ENCODE peak calls at places on chromosomes 7 and 10, in six cellular contexts. G is thoracic aorta, C is Calu3, H is choroid plexus epithelial cell, N is A549, O is foreskin fibroblast. T is an unnamed sample.
A peak's percentile ranks its signal among the peaks of the same experiment; 100 is the strongest.

GRCh38 chr10:69644658-69645295 is 14.7 kb downstream of the FAM241B start:
- DNase-seq in C (peak; percentile 85), G (no peak), O (peak; percentile 39), H (peak; percentile 68), N (peak; percentile 90), T (peak; percentile 83)

GRCh38 chr10:75640803-75641202 is 209.4 kb downstream of the LRMDA start:
- DNase-seq in H (no peak), C (no peak), O (no peak), G (no peak), N (no peak), T (no peak)

GRCh38 chr7:16764942-16765341 is 11.4 kb downstream of the TSPAN13 start:
- DNase-seq in O (no peak), C (no peak), N (no peak), H (no peak), G (no peak), T (no peak)

GRCh38 chr7:44197487-44197886 is 3.3 kb upstream of the YKT6 start:
- DNase-seq in O (no peak), N (no peak), G (no peak), C (no peak), H (no peak), T (no peak)

GRCh38 chr7:154436560-154436959 is 384.4 kb downstream of the DPP6 start:
- DNase-seq in G (no peak), H (no peak), C (no peak), N (no peak), O (no peak), T (no peak)

GRCh38 chr7:8143151-8143874 is 118.7 kb downstream of the ICA1 start:
- DNase-seq in C (no peak), N (no peak), O (no peak), H (no peak), G (no peak), T (no peak)

GRCh38 chr7:30799206-30799975 is 28.2 kb downstream of the MINDY4 start:
- DNase-seq in H (peak; percentile 83), O (peak; percentile 99), N (no peak), C (no peak), G (peak; percentile 81), T (no peak)

GRCh38 chr10:77038412-77038806 is 599.2 kb downstream of the KCNMA1 start:
- DNase-seq in H (peak; percentile 11), N (no peak), C (no peak), G (no peak), O (no peak), T (no peak)

GRCh38 chr10:76126607-76127190 is 695.3 kb downstream of the LRMDA start:
- DNase-seq in N (no peak), H (no peak), G (no peak), C (no peak), O (no peak), T (no peak)

GRCh38 chr10:96588060-96588554 is 1.3 kb upstream of the TM9SF3 start:
- DNase-seq in G (no peak), C (no peak), N (no peak), O (no peak), H (no peak), T (no peak)

GRCh38 chr10:109027534-109028185 is 895.7 kb downstream of the XPNPEP1 start:
- DNase-seq in O (no peak), H (no peak), G (no peak), C (no peak), N (no peak), T (no peak)

GRCh38 chr10:45377858-45378257 is 3.8 kb downstream of the ALOX5 start:
- DNase-seq in C (no peak), G (no peak), H (no peak), N (no peak), O (no peak), T (no peak)

DNA sequence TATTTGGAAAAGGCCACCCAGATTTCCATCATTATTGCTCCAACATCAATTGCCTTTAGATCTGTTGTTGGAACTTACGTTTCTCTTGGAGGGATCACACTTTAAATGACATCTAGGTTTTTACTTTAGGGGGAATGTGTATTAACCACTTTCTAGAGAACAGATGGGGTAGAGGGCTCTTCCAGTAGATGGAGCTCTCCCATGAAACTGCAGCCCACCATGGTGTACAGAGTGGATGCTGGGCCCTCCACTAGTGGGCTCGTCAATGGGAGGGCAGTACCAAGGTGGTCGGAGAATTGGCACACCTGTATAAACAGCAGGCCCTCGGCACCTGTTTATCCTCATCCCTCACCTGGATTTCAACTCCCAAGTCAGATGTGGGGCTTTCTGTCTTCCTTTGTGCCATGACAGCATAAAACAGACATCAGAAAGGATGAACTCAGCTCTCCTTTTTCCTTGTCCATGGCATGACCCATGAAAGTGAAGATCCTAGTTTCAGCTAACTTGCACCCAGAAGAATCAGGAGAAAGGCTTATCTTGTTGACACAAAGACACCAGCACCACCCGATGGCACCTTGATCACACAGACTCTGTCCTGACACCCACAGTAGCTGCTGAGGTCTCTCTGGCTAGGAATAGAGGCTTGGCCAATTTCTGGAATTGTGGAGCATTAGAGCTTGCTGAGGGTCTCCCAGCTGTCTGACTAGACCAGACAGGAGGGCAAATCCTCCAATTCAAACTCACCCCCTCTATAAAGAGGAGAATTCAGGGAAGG is 150.5 kb downstream of the CYP26A1 start:
- DNase-seq in O (no peak), N (no peak), G (no peak), H (peak; percentile 26), C (no peak), T (no peak)
- TF ChIP-seq CTCF in O (no peak), N (peak; percentile 9), G (no peak), H (peak; percentile 8), C (no peak), T (no peak)

GRCh38 chr10:117541405-117541908 is 1.1 kb upstream of the EMX2 start:
- DNase-seq in H (peak; percentile 85), C (no peak), G (no peak), O (peak; percentile 85), N (no peak), T (no peak)

GRCh38 chr10:117543245-117543998 is 876 bp downstream of the EMX2 start:
- DNase-seq in O (peak; percentile 36), C (peak; percentile 15), N (no peak), G (no peak), H (no peak), T (peak; percentile 57)

GRCh38 chr10:117542706-117543244 is at the start of gene EMX2:
- DNase-seq in C (no peak), G (no peak), N (no peak), H (no peak), O (no peak), T (no peak)

GRCh38 chr10:117540640-117541404 is 1.7 kb upstream of the EMX2 start:
- DNase-seq in N (no peak), G (no peak), O (no peak), H (no peak), C (no peak), T (no peak)

GRCh38 chr10:117541909-117542705 is 439 bp upstream of the EMX2 start:
- DNase-seq in O (peak; percentile 91), H (peak; percentile 90), G (no peak), C (no peak), N (peak; percentile 52), T (peak; percentile 69)
- TF ChIP-seq CTCF in O (no peak), H (no peak), G (no peak), C (no peak), N (no peak), T (no peak)

GRCh38 chr7:6273380-6273837 is 985 bp upstream of the CYTH3 start:
- DNase-seq in N (no peak), C (no peak), O (no peak), G (no peak), H (no peak), T (no peak)

GRCh38 chr7:6272481-6273323 is at the start of gene CYTH3:
- DNase-seq in O (peak; percentile 82), C (peak; percentile 97), H (peak; percentile 76), G (no peak), N (peak; percentile 86), T (peak; percentile 96)

GRCh38 chr7:6271694-6272371 is 591 bp downstream of the CYTH3 start:
- DNase-seq in O (no peak), H (no peak), G (no peak), C (peak; percentile 36), N (peak; percentile 25), T (peak; percentile 19)

GRCh38 chr7:6269527-6269926 is 2.9 kb downstream of the CYTH3 start:
- DNase-seq in G (no peak), O (no peak), C (no peak), N (no peak), H (no peak), T (no peak)

DNA sequence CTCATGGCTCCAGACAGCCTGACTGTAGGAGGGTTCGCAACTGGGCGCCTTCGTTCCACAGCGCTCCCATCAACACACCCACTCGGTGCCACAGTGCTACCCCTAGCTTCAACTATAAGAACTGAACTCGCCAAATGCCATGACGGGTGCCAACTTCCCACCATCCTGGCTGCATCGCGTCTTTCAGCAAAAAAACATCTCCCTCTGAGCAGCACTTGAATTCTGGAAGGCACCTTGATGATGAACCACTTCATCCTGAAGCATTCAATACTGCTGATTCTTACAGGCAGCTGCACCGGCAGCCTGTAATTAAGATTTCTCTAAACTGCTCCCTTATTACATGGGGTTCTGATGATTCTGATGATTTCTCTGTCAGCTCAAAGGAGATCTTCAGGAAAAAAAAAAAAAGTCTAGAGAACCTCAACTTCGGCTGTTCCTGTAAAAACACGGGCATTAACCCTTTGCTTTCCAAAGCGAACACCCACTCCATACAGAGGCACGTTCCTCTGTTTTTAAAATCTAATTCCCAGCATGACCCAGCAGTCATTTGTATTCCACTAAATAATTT is 1.2 kb downstream of the CYTH3 start:
- DNase-seq in N (peak; percentile 92), C (peak; percentile 76), H (peak; percentile 52), G (peak; percentile 39), O (peak; percentile 57), T (peak; percentile 54)
- TF ChIP-seq CTCF in N (peak; percentile 33), C (peak; percentile 47), H (peak; percentile 59), G (peak; percentile 58), O (peak; percentile 34), T (peak; percentile 29)

GRCh38 chr10:11414314-11415038 is 197.0 kb downstream of the USP6NL start:
- DNase-seq in G (no peak), O (no peak), C (no peak), H (no peak), N (no peak), T (no peak)
- TF ChIP-seq CTCF in G (no peak), O (no peak), C (no peak), H (no peak), N (no peak), T (no peak)

GRCh38 chr7:82164813-82165212 is 278.8 kb downstream of the CACNA2D1 start:
- DNase-seq in C (no peak), H (peak; percentile 84), N (no peak), G (no peak), O (peak; percentile 73), T (peak; percentile 6)
- TF ChIP-seq CTCF in C (no peak), H (peak; percentile 60), N (peak; percentile 48), G (no peak), O (peak; percentile 29), T (peak; percentile 18)

GRCh38 chr7:87766827-87767226 is 109.3 kb downstream of the SLC25A40 start:
- DNase-seq in H (no peak), C (no peak), N (no peak), G (no peak), O (no peak), T (no peak)
- TF ChIP-seq CTCF in H (no peak), C (no peak), N (no peak), G (no peak), O (no peak), T (no peak)

T was measured in hepatocyte.